ENCODE peak calls at places on chromosomes 11 and 22, in four cellular contexts. One of them, this sample, is unnamed.

GRCh38 chr11:77056814-77057402 is 9.9 kb upstream of the CAPN5 start:
- DNase-seq in HCEC 1CT: no peak
- DNase-seq in astrocyte of the cerebellum: no peak
- DNase-seq in EL: no peak
- DNase-seq in this sample: no peak

GRCh38 chr22:20825624-20826023 is 33.0 kb downstream of the PI4KA start:
- DNase-seq in HCEC 1CT: no peak
- DNase-seq in astrocyte of the cerebellum: no peak
- DNase-seq in EL: no peak
- DNase-seq in this sample: no peak

GRCh38 chr11:123841189-123841588 is 35.0 kb upstream of the OR6M1 start:
- DNase-seq in HCEC 1CT: no peak
- DNase-seq in astrocyte of the cerebellum: no peak
- DNase-seq in EL: peak
- DNase-seq in this sample: no peak

GRCh38 chr22:44906999-44907644 is 102.7 kb downstream of the PHF21B start:
- DNase-seq in HCEC 1CT: no peak
- DNase-seq in astrocyte of the cerebellum: no peak
- DNase-seq in EL: no peak
- DNase-seq in this sample: no peak

GRCh38 chr11:69257838-69258658 is 35.9 kb upstream of the MYEOV start:
- DNase-seq in HCEC 1CT: no peak
- DNase-seq in astrocyte of the cerebellum: no peak
- DNase-seq in EL: no peak
- DNase-seq in this sample: no peak

GRCh38 chr11:118606844-118607228 is 579 bp upstream of the PHLDB1 start:
- DNase-seq in HCEC 1CT: no peak
- DNase-seq in astrocyte of the cerebellum: no peak
- DNase-seq in EL: no peak
- DNase-seq in this sample: no peak

GRCh38 chr11:111591187-111591960 is 10.9 kb upstream of the SIK2 start:
- DNase-seq in HCEC 1CT: no peak
- DNase-seq in astrocyte of the cerebellum: no peak
- DNase-seq in EL: no peak
- DNase-seq in this sample: no peak

GRCh38 chr11:78039919-78040671 is 17.0 kb upstream of the KCTD14 start:
- DNase-seq in HCEC 1CT: peak
- DNase-seq in astrocyte of the cerebellum: no peak
- DNase-seq in EL: peak
- DNase-seq in this sample: peak

GRCh38 chr11:74950374-74950969 is 1.4 kb downstream of the SPCS2 start:
- DNase-seq in HCEC 1CT: no peak
- DNase-seq in astrocyte of the cerebellum: no peak
- DNase-seq in EL: no peak
- DNase-seq in this sample: no peak

GRCh38 chr11:100185588-100185987 is 501.5 kb upstream of the ARHGAP42 start:
- DNase-seq in HCEC 1CT: no peak
- DNase-seq in astrocyte of the cerebellum: no peak
- DNase-seq in EL: no peak
- DNase-seq in this sample: no peak

GRCh38 chr11:115616941-115617340 is 112.7 kb upstream of the CADM1 start:
- DNase-seq in HCEC 1CT: no peak
- DNase-seq in astrocyte of the cerebellum: peak
- DNase-seq in EL: peak
- DNase-seq in this sample: no peak

GRCh38 chr11:1754376-1755150 is 4.2 kb upstream of the IFITM10 start:
- DNase-seq in HCEC 1CT: no peak
- DNase-seq in astrocyte of the cerebellum: no peak
- DNase-seq in EL: no peak
- DNase-seq in this sample: no peak

GRCh38 chr22:42639541-42640241 is 710 bp downstream of the ATP5MGL start:
- DNase-seq in HCEC 1CT: no peak
- DNase-seq in astrocyte of the cerebellum: no peak
- DNase-seq in EL: peak
- DNase-seq in this sample: no peak

This sample was measured in PC-3.